ENCODE peak calls at places on chromosomes 13 and 19, in five cellular contexts. J is upper lobe of left lung, V is uterus, C is H54, P is H1. F is an unnamed sample.

GRCh38 chr13:87582399-87582798 is 88.8 kb upstream of the SLITRK5 start:
- DNase-seq in V (no peak), C (no peak), P (no peak), J (no peak), F (no peak)

GRCh38 chr19:5824791-5825577 is 14.5 kb downstream of the FUT6 start:
- DNase-seq in C (no peak), P (no peak), J (peak), V (no peak), F (no peak)

GRCh38 chr13:59494560-59494970 is 669.2 kb downstream of the DIAPH3 start:
- DNase-seq in J (no peak), P (no peak), C (no peak), V (no peak), F (no peak)

GRCh38 chr13:75550159-75550567 is 572 bp downstream of the UCHL3 start:
- DNase-seq in V (peak), P (no peak), C (peak), J (no peak), F (no peak)

GRCh38 chr19:49997709-49998108 is 27.5 kb downstream of the VRK3 start:
- DNase-seq in V (no peak), P (peak), J (no peak), C (peak), F (peak)

GRCh38 chr19:33301011-33301899 is 1.1 kb downstream of the CEBPA start:
- DNase-seq in J (peak), C (no peak), P (peak), V (no peak), F (no peak)

GRCh38 chr19:49592486-49593232 is 1.7 kb downstream of the PRR12 start:
- DNase-seq in V (no peak), P (no peak), J (no peak), C (no peak), F (no peak)

GRCh38 chr19:48746120-48746519 is 589 bp downstream of the IZUMO1 start:
- DNase-seq in J (no peak), C (no peak), V (no peak), P (no peak), F (no peak)

GRCh38 chr13:40565282-40566148 is 100.9 kb downstream of the FOXO1 start:
- DNase-seq in J (peak), C (peak), V (no peak), P (no peak), F (no peak)

GRCh38 chr19:28208745-28209144 is 1004.2 kb downstream of the UQCRFS1 start:
- DNase-seq in P (no peak), C (no peak), J (no peak), V (no peak), F (no peak)

GRCh38 chr13:32136716-32137115 is 105.1 kb downstream of the FRY start:
- DNase-seq in P (no peak), V (no peak), C (no peak), J (no peak), F (no peak)

GRCh38 chr19:1237754-1238372 is at the start of gene CBARP:
- DNase-seq in P (peak), J (peak), V (peak), C (no peak), F (no peak)

GRCh38 chr13:38656699-38657098 is 30.2 kb upstream of the FREM2 start:
- DNase-seq in J (no peak), C (no peak), P (no peak), V (no peak), F (no peak)

GRCh38 chr13:112967666-112968379 is 1.2 kb upstream of the MCF2L start:
- DNase-seq in P (no peak), V (no peak), C (no peak), J (no peak), F (no peak)

GRCh38 chr19:45558399-45558878 is 26.2 kb downstream of the OPA3 start:
- DNase-seq in J (no peak), V (no peak), P (peak), C (no peak), F (peak)

GRCh38 chr19:40803857-40804782 is 5.1 kb downstream of the EGLN2 start:
- DNase-seq in P (no peak), J (no peak), C (no peak), V (peak), F (no peak)
- TF ChIP-seq POLR2A in P (no peak), J (no peak), C (no peak), V (no peak), F (no peak)

DNA sequence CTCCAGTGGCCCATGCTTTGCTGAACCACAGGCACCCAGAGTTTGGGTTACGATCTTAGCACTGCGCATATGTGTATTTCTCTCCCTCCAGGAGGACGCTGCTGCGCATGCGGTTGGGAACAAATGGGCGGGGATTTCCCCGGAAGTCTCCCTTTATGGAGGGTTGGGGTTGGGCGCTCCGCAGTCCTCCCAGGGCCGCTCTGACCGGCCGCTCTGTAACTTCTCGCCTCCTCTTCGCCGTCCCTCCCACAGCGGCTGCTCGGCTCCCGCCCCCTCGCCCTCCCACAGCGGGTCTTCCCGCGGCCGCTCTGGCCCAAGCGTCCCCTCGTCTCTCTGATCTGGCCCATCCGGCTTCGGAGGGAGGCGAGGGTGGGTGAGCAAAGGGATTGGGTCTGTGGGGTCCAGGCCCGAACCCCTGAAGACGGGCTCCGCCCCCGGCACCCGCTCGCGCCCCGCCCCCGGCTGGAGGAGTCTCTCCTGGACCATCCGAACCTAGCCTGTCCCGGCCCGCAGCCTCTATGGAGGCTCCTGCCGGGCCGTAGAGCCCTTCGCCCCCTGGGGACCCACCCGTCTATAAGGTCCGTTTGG is at the start of gene MEGF8:
- DNase-seq in C (peak), J (peak), V (peak), P (peak), F (peak)
- TF ChIP-seq POLR2A in C (peak), J (no peak), V (peak), P (no peak), F (peak)

DNA sequence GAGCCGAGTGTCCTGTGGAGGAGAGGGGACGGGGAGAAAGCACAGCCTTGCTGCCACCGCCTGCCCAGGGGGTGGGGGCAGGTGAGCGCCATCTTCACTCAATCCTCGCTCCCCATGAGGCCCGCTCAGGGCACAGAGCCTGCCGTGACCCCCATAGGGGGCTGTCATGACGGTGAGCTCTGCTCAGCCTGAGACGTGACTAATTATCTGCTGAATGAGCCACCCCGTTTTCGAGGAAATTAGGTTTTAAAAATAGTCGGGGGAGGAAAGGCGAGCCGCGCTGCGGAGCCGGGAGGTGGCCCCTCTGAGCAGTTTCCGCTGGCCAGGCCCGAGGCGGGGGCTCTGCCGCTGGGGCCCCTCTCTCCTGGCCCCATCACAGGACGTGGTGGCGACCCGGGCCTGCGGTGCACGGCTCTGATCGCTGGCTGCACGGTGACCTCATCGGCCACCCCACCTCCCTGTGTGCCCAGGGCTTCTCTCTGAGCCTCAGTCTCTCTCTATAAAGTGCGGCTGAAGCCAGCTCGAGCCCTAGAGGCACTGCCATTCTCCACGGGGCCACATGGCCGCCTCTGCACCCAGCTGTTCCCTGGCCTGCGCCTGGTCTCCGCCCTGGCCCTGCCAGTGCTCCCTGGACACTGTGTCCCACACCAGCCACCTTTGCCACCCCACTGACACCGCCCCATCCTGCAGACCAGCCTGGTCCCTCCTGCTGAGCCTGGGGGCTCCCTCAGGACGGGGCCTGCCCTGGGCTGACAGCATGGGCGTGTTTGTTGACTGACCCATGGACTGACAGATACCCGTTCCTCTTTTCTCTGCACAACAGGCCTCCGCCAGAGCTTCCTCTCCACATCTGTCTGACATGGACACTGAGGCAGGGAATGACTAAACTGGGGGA is 28.3 kb downstream of the PIP5K1C start:
- DNase-seq in P (no peak), J (peak), C (no peak), V (peak), F (no peak)
- TF ChIP-seq POLR2A in P (no peak), J (no peak), C (no peak), V (no peak), F (no peak)

DNA sequence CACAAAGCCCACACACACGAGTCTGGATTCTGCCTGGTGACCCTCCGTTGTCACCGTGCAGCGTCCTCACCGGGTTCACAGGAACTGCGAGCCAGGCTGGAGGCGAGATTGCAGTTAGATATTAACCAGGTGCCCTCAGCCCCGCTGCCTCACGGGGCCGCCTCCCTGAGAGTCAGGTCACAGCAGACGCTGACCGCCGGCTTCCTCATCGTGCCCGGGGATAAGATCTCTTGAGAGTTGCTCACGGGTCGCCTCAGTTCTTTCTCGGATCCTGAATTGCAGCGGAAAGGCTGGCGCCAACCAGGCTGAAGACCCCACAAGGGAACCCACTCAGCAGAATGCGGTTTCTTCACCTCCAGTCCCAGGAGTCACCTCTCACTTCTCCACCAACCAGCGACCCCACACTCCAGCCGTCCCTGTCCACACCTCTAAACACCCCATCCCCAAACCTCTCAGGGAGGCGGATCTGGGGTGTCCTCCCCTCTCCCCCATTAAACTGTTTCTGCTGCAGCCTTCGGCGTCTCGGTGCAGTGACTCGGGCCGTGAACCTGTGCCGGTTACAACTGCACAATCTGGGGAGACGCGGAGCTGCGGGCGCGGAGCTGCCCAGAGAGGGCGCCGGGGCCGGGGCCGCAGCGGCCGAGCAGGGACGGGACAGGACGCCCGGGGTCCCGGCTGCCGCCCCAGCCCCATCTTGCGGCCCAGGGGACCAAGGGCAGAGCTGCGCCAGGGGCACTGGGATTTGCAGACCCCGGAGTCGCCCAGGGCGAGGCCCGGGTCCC is 591 bp downstream of the ZNF823 start:
- DNase-seq in V (peak), C (peak), J (peak), P (peak), F (peak)
- TF ChIP-seq POLR2A in V (no peak), C (no peak), J (no peak), P (no peak), F (no peak)

DNA sequence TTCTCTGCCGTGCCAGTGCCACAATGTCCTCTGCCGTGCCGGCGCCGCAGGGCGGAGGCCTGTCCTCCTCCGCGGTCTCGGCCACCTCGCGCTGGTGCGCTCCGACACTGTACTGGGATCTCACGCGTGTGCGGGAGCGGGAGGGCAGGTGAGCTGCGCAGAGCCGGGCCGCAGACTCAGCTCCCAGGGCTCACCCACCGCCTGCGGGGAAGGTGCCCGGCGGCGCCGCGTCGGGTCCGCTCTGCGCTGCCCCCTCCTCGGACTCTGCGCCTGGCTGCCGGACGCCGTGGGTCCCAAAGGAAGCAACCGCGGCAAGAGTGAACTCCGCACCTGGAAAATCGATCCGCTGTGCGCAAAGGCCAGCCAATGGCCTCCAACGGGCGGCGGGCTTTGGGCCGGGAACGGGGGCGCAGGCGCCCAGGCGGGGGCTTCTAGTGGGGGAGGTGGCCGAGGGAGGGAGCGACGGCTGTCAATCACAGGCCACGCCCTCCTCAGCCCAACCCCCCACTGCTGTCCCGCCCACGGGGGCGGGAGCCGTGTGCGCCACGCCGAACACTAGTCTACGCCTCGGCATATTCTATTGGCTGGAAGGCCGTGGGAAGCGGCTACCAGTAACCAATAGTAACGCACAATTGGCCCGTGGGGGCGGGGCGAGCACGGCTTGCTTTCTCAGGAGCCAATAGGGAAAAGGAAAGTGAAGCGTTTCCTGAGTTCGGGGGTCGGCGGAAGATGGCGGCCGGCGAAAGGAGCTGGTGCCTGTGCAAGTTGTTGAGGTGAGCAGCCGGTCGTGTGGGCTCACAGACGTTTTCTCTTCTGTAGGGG is at the start of gene ALG11:
- DNase-seq in J (peak), C (peak), V (peak), P (peak), F (peak)
- TF ChIP-seq POLR2A in J (no peak), C (peak), V (no peak), P (peak), F (peak)